ENCODE peak calls at places on chromosomes 13 and 19, in five cellular contexts. One of them, this sample, is unnamed.

GRCh38 chr19:10228925-10229324 is 2.2 kb downstream of the S1PR2 start:
- DNase-seq in PC-3: peak
- DNase-seq in IMR-90: peak
- DNase-seq in AG04450: no peak
- DNase-seq in A673: peak
- DNase-seq in this sample: peak

GRCh38 chr19:3852614-3853254 is 16.1 kb downstream of the ZFR2 start:
- DNase-seq in PC-3: peak
- DNase-seq in IMR-90: peak
- DNase-seq in AG04450: no peak
- DNase-seq in A673: peak
- DNase-seq in this sample: peak

GRCh38 chr13:48645845-48646244 is 7.9 kb upstream of the CYSLTR2 start:
- DNase-seq in PC-3: no peak
- DNase-seq in IMR-90: no peak
- DNase-seq in AG04450: no peak
- DNase-seq in A673: no peak
- DNase-seq in this sample: no peak

GRCh38 chr13:21371011-21371410 is 88.1 kb downstream of the ZDHHC20 start:
- DNase-seq in PC-3: no peak
- DNase-seq in IMR-90: no peak
- DNase-seq in AG04450: no peak
- DNase-seq in A673: no peak
- DNase-seq in this sample: peak

GRCh38 chr13:84400711-84401110 is 518.4 kb upstream of the SLITRK1 start:
- DNase-seq in PC-3: peak
- DNase-seq in IMR-90: peak
- DNase-seq in AG04450: peak
- DNase-seq in A673: peak
- DNase-seq in this sample: peak

GRCh38 chr19:16429066-16429758 is 42.6 kb downstream of the EPS15L1 start:
- DNase-seq in PC-3: peak
- DNase-seq in IMR-90: no peak
- DNase-seq in AG04450: no peak
- DNase-seq in A673: no peak
- DNase-seq in this sample: no peak

GRCh38 chr19:4229179-4229931 is at the start of gene EBI3:
- DNase-seq in PC-3: no peak
- DNase-seq in IMR-90: peak
- DNase-seq in AG04450: no peak
- DNase-seq in A673: peak
- DNase-seq in this sample: no peak

GRCh38 chr13:111462221-111462764 is 141.9 kb downstream of the TEX29 start:
- DNase-seq in PC-3: no peak
- DNase-seq in IMR-90: no peak
- DNase-seq in AG04450: no peak
- DNase-seq in A673: no peak
- DNase-seq in this sample: no peak

GRCh38 chr13:33228645-33229445 is 56.7 kb downstream of the STARD13 start:
- DNase-seq in PC-3: peak
- DNase-seq in IMR-90: peak
- DNase-seq in AG04450: no peak
- DNase-seq in A673: peak
- DNase-seq in this sample: peak

GRCh38 chr19:35039881-35040456 is 1.6 kb upstream of the HPN start:
- DNase-seq in PC-3: no peak
- DNase-seq in IMR-90: no peak
- DNase-seq in AG04450: no peak
- DNase-seq in A673: no peak
- DNase-seq in this sample: no peak

GRCh38 chr19:10835089-10835753 is 791 bp downstream of the TMED1 start:
- DNase-seq in PC-3: peak
- DNase-seq in IMR-90: no peak
- DNase-seq in AG04450: no peak
- DNase-seq in A673: no peak
- DNase-seq in this sample: no peak

GRCh38 chr13:20015763-20016162 is 57.2 kb downstream of the ZMYM2 start:
- DNase-seq in PC-3: no peak
- DNase-seq in IMR-90: no peak
- DNase-seq in AG04450: no peak
- DNase-seq in A673: no peak
- DNase-seq in this sample: no peak

GRCh38 chr13:53206455-53206854 is 177.8 kb downstream of the OLFM4 start:
- DNase-seq in PC-3: peak
- DNase-seq in IMR-90: no peak
- DNase-seq in AG04450: no peak
- DNase-seq in A673: peak
- DNase-seq in this sample: no peak

GRCh38 chr13:72186730-72187422 is 319.9 kb upstream of the DACH1 start:
- DNase-seq in PC-3: peak
- DNase-seq in IMR-90: no peak
- DNase-seq in AG04450: no peak
- DNase-seq in A673: no peak
- DNase-seq in this sample: no peak

GRCh38 chr13:114054830-114055439 is 77.5 kb downstream of the RASA3 start:
- DNase-seq in PC-3: no peak
- DNase-seq in IMR-90: no peak
- DNase-seq in AG04450: no peak
- DNase-seq in A673: no peak
- DNase-seq in this sample: no peak

GRCh38 chr19:48284891-48285290 is 15.0 kb downstream of the ZNF114 start:
- DNase-seq in PC-3: no peak
- DNase-seq in IMR-90: peak
- DNase-seq in AG04450: no peak
- DNase-seq in A673: no peak
- DNase-seq in this sample: no peak

DNA sequence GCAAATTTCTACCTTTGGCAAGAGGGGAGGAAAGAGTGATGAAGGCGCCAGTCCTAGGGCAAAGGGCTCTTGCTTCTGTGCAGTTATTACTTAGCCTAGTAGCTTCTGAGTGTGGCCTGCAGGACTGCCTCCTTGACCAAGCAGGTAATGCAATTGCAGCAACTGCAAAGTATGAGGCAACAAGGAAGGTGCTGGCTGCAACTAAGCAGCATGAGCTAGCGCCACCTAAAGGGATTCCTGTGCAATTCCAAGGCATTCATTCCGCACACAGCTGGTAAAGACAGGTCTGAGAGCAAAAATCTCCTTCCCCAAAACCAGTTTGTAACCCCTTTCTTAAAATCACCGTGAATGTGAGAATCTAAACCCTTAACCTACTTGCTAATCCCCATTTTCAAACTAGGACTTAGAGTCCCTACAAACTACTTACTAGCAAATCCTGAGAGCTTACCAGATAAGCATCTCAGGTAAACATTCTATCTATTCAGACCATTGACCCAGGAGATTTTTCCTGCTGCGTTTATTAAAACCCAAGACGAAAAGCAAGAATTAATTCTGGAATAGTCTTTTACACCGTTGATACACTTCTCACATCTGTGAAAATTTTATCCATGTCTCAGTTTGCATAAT is 62.9 kb downstream of the DCT start:
- DNase-seq in PC-3: peak
- DNase-seq in IMR-90: peak
- DNase-seq in AG04450: no peak
- DNase-seq in A673: peak
- DNase-seq in this sample: no peak
- TF ChIP-seq CTCF in PC-3: peak
- TF ChIP-seq CTCF in IMR-90: peak
- TF ChIP-seq CTCF in AG04450: peak
- TF ChIP-seq CTCF in A673: peak
- TF ChIP-seq CTCF in this sample: peak

DNA sequence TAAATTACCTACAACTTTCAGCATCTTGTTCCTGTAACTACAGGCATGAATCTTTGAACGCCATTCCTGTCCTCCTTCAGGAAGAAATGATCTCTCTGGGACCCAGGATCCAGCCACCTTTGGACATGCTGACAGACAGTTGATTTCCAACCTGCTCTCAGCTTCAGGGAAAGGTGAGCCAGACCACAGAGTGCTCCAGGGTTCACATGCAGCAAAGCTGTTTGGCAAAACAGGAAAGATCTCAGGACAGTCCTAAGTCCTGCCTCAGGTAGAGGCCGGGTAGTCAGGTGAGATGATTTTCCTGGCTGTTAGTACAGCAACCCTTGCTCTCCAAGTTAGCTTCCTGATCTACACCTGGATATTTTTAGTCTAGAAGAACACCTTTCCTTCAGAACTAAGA is 9.1 kb downstream of the SLC15A1 start:
- DNase-seq in PC-3: no peak
- DNase-seq in IMR-90: no peak
- DNase-seq in AG04450: no peak
- DNase-seq in A673: no peak
- DNase-seq in this sample: no peak
- H3K4me3 ChIP-seq in PC-3: no peak
- H3K4me3 ChIP-seq in IMR-90: no peak
- H3K4me3 ChIP-seq in AG04450: no peak
- H3K4me3 ChIP-seq in A673: no peak
- H3K4me3 ChIP-seq in this sample: no peak

GRCh38 chr19:11964496-11964857 is 363 bp upstream of the ZNF763 start:
- DNase-seq in PC-3: no peak
- DNase-seq in IMR-90: no peak
- DNase-seq in AG04450: no peak
- DNase-seq in A673: no peak
- DNase-seq in this sample: no peak
- TF ChIP-seq CTCF in PC-3: no peak
- TF ChIP-seq CTCF in IMR-90: peak
- TF ChIP-seq CTCF in AG04450: peak
- TF ChIP-seq CTCF in A673: no peak
- TF ChIP-seq CTCF in this sample: peak

GRCh38 chr19:8577247-8577646 is at the start of gene MYO1F:
- DNase-seq in PC-3: no peak
- DNase-seq in IMR-90: no peak
- DNase-seq in AG04450: no peak
- DNase-seq in A673: no peak
- DNase-seq in this sample: no peak
- H3K4me3 ChIP-seq in PC-3: no peak
- H3K4me3 ChIP-seq in IMR-90: no peak
- H3K4me3 ChIP-seq in AG04450: no peak
- H3K4me3 ChIP-seq in A673: no peak
- H3K4me3 ChIP-seq in this sample: no peak

DNA sequence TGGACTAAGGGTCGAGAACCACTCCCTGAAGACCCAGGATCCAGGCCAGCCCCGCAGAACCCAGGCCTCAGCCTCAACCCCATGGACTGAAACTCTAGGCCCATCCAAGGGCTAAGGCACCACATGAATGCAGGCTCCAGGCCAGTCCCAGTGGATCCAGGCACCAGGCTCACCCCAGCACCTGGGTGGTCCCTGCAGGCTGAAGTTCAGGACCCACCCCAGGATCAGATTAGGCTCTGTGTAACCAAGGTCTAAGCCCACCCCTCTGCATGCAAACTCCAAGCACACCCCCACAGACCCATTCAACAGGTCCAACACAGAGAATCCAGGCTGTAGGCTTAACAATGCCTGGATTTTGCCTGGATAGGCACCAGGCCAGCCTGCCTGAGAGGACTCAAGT is 1876.2 kb downstream of the PCDH9 start:
- DNase-seq in PC-3: no peak
- DNase-seq in IMR-90: no peak
- DNase-seq in AG04450: no peak
- DNase-seq in A673: no peak
- DNase-seq in this sample: no peak
- TF ChIP-seq CTCF in PC-3: no peak
- TF ChIP-seq CTCF in IMR-90: no peak
- TF ChIP-seq CTCF in AG04450: no peak
- TF ChIP-seq CTCF in A673: no peak
- TF ChIP-seq CTCF in this sample: no peak

DNA sequence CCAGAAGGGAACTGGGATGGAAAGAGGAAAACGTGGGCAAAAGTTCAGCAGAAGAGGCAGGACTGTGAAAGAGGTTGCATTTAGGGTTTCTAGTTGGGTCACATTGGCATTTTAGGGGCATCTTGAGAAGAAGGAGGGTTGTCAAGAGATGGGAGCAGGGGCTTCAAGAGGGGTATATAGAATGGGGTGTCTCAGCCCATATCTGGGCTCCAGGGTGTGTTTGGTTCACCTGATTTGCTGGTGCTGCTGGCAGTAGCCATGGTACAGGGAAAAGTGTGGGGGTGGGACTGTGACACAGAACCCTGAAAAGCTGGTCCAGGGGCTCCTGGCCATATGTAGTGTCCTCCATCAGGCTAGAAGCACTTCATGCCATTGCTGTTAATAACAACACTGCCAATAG is 22.5 kb downstream of the MAST3 start:
- DNase-seq in PC-3: no peak
- DNase-seq in IMR-90: no peak
- DNase-seq in AG04450: no peak
- DNase-seq in A673: no peak
- DNase-seq in this sample: no peak
- H3K4me3 ChIP-seq in PC-3: no peak
- H3K4me3 ChIP-seq in IMR-90: no peak
- H3K4me3 ChIP-seq in AG04450: no peak
- H3K4me3 ChIP-seq in A673: no peak
- H3K4me3 ChIP-seq in this sample: no peak

This sample was measured in AG10803.